ENCODE peak calls at places on chromosomes 4 and X, in five cellular contexts. M is K562, F is upper lobe of right lung, I is H9, W is tibial nerve. Y is an unnamed sample.

GRCh38 chrX:120428309-120428708 is 40.8 kb downstream of the LAMP2 start:
- DNase-seq in W (no peak), M (no peak), I (no peak), F (no peak), Y (no peak)

GRCh38 chr4:5912614-5913019 is 19.7 kb upstream of the CRMP1 start:
- DNase-seq in W (no peak), I (peak; percentile 57), F (no peak), M (no peak), Y (no peak)

GRCh38 chr4:170949084-170949483 is 859.3 kb upstream of the AADAT start:
- DNase-seq in W (no peak), F (no peak), I (no peak), M (no peak), Y (no peak)

GRCh38 chr4:184039963-184040383 is 134.9 kb downstream of the STOX2 start:
- DNase-seq in W (no peak), M (no peak), I (no peak), F (peak; percentile 68), Y (no peak)

GRCh38 chr4:165537028-165537648 is 158.3 kb downstream of the CPE start:
- DNase-seq in W (peak; percentile 16), I (no peak), F (no peak), M (peak; percentile 46), Y (no peak)

GRCh38 chr4:56130609-56131150 is 181.9 kb downstream of the CEP135 start:
- DNase-seq in I (no peak), F (no peak), M (no peak), W (no peak), Y (no peak)

GRCh38 chrX:130024127-130024526 is 41.7 kb downstream of the BCORL1 start:
- DNase-seq in I (peak; percentile 91), F (peak; percentile 86), W (peak; percentile 70), M (peak; percentile 91), Y (peak; percentile 86)

GRCh38 chr4:110292994-110293744 is 94.8 kb upstream of the ELOVL6 start:
- DNase-seq in W (no peak), F (no peak), M (no peak), I (no peak), Y (no peak)

GRCh38 chr4:76772498-76773106 is 125.3 kb downstream of the SOWAHB start:
- DNase-seq in F (no peak), M (peak; percentile 38), I (no peak), W (no peak), Y (no peak)

GRCh38 chr4:74588350-74588749 is 143.4 kb downstream of the AREG start:
- DNase-seq in M (no peak), F (no peak), I (no peak), W (no peak), Y (no peak)

GRCh38 chr4:118918388-118918787 is 29.7 kb downstream of the SYNPO2 start:
- DNase-seq in M (no peak), F (no peak), W (no peak), I (no peak), Y (no peak)

GRCh38 chrX:136752796-136753195 is 27.9 kb downstream of the ARHGEF6 start:
- DNase-seq in I (no peak), M (no peak), F (no peak), W (no peak), Y (no peak)

GRCh38 chr4:53346920-53347852 is 18.7 kb downstream of the SCFD2 start:
- DNase-seq in W (no peak), M (no peak), I (no peak), F (no peak), Y (no peak)

GRCh38 chrX:39050427-39050826 is 249.2 kb downstream of the MID1IP1 start:
- DNase-seq in M (no peak), F (no peak), W (no peak), I (no peak), Y (no peak)

GRCh38 chr4:42488554-42488953 is 91.3 kb downstream of the SHISA3 start:
- DNase-seq in I (no peak), W (no peak), M (no peak), F (no peak), Y (no peak)

GRCh38 chrX:119062750-119063374 is 9.9 kb upstream of the CT47C1 start:
- DNase-seq in M (no peak), F (no peak), W (no peak), I (no peak), Y (no peak)

GRCh38 chr4:133137571-133137970 is 11.5 kb upstream of the PCDH10 start:
- DNase-seq in W (no peak), F (no peak), M (no peak), I (no peak), Y (no peak)

GRCh38 chr4:78889955-78890354 is 49.3 kb downstream of the PAQR3 start:
- DNase-seq in M (no peak), W (no peak), F (no peak), I (no peak), Y (no peak)

GRCh38 chrX:100098660-100099375 is 311.3 kb downstream of the PCDH19 start:
- DNase-seq in M (no peak), F (no peak), W (no peak), I (no peak), Y (no peak)

GRCh38 chr4:169039271-169039954 is 29.4 kb upstream of the CBR4 start:
- DNase-seq in F (no peak), M (no peak), I (no peak), W (no peak), Y (no peak)

GRCh38 chr4:152454398-152455011 is 81.4 kb downstream of the FBXW7 start:
- DNase-seq in W (no peak), I (no peak), F (no peak), M (no peak), Y (no peak)

GRCh38 chrX:131633285-131633917 is 89.5 kb downstream of the OR13H1 start:
- DNase-seq in I (peak; percentile 60), M (peak; percentile 55), F (no peak), W (peak; percentile 42), Y (peak; percentile 28)

GRCh38 chr4:88728146-88728545 is 30.5 kb upstream of the NAP1L5 start:
- DNase-seq in W (no peak), I (no peak), F (no peak), M (no peak), Y (no peak)

GRCh38 chrX:111597967-111598366 is 83.0 kb upstream of the ALG13 start:
- DNase-seq in F (no peak), I (no peak), W (no peak), M (peak; percentile 4), Y (no peak)

GRCh38 chr4:139988863-139989765 is 164.9 kb downstream of the MAML3 start:
- DNase-seq in W (peak; percentile 38), F (no peak), I (peak; percentile 36), M (no peak), Y (no peak)

GRCh38 chr4:139918591-139918990 is 235.4 kb downstream of the MAML3 start:
- DNase-seq in F (no peak), W (no peak), I (no peak), M (no peak), Y (no peak)

GRCh38 chr4:163915896-163916295 is 421.4 kb downstream of the TMA16 start:
- DNase-seq in W (no peak), I (no peak), M (no peak), F (no peak), Y (no peak)

GRCh38 chr4:108637856-108638255 is 12.5 kb upstream of the OSTC start:
- DNase-seq in M (no peak), I (no peak), F (no peak), W (no peak), Y (no peak)

GRCh38 chr4:165541773-165542459 is 163.1 kb downstream of the CPE start:
- DNase-seq in I (no peak), F (no peak), M (peak; percentile 10), W (no peak), Y (no peak)

GRCh38 chr4:6472008-6472386 is 417 bp downstream of the PPP2R2C start:
- DNase-seq in I (peak; percentile 28), F (no peak), W (no peak), M (no peak), Y (no peak)

GRCh38 chr4:24226667-24227066 is 336.8 kb upstream of the PPARGC1A start:
- DNase-seq in M (no peak), F (no peak), W (no peak), I (no peak), Y (no peak)

GRCh38 chr4:157115613-157116340 is 39.8 kb downstream of the GLRB start:
- DNase-seq in F (no peak), M (no peak), I (no peak), W (no peak), Y (no peak)

GRCh38 chr4:61428950-61429349 is 228.8 kb downstream of the ADGRL3 start:
- DNase-seq in M (no peak), W (no peak), F (no peak), I (no peak), Y (no peak)

DNA sequence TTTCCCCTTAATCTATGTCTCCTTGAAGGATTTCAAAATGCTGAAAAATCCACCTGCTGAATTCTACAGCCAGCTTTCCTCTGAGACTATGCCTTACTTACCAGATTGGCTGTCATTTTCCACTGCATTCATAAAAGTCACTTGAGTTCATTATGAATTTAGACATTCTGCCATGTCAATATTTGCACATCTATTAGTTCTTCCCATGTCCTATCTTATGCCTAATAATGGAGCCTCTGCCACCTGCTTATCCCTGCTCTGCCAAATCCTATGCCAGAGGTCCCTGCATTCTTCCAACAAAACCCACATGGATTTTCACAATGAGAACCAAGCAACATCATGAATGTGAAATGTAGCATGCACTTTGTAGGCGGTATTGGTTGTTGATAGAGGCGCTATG is 42.6 kb downstream of the GASK1B start:
- DNase-seq in I (no peak), W (no peak), M (no peak), F (no peak), Y (no peak)
- H3K4me1 ChIP-seq in I (no peaks in the 10 kb centered on the region), W (peaks cover 36% of the 10 kb centered on the region), M (no peaks in the 10 kb centered on the region), F (no peaks in the 10 kb centered on the region), Y (no peaks in the 10 kb centered on the region)

DNA sequence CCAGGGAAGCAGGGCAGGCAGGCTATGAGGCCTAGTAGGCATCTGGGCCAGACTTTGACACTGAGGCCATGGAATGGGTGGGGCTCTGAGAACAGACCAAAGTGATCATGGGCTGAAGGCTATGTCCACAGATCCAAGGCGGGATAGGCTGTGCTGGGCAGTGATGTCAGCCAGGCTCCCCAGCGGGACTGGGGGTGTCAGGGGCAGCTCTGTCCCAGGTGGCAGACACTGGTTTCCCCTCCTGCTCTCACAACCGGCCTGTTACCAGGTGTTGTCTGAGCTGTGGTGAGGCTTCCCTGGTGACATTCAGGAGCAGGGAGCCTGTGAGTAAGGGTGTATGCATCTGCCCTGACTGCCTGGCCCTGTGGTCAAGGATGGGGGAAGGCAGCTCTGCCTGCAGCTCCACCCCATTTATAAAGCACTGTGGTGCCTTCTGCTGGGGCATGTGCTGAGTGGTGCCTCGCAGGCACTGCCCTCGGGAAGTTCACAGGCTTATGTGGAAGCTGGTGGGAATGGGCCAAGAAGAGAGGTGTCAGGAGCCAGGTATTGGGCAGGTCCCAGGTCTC is 2.9 kb downstream of the IL9R start:
- DNase-seq in W (no peak), M (peak; percentile 27), F (no peak), I (no peak), Y (no peak)
- H3K4me1 ChIP-seq in W (no peaks in the 10 kb centered on the region), M (peaks cover 35% of the 10 kb centered on the region), F (no peaks in the 10 kb centered on the region), I (no peaks in the 10 kb centered on the region), Y (peaks cover 5% of the 10 kb centered on the region)

DNA sequence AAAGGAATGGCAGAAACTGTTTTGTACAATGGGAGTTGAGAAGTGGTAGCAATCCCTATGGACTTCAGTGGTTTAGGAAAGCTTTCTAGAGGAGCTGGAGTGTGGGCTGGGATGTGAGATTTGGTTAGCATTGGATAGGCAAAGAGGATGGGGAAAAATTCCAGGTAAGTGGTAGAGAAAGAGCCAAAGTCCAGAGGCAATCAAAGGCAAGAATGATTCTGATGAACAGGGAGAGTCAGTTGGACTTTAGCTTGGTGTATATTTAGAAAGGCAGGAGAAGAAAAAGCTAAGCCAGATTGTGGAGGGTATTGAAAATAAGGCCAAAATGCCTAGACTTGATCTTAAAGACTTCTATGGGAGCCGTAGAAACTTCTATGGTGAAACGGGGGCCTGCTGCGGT is 3.7 kb upstream of the VSIG4 start:
- DNase-seq in I (no peak), W (no peak), F (no peak), M (no peak), Y (no peak)
- H3K4me1 ChIP-seq in I (no peaks in the 10 kb centered on the region), W (no peaks in the 10 kb centered on the region), F (no peaks in the 10 kb centered on the region), M (no peaks in the 10 kb centered on the region), Y (peaks cover 13% of the 10 kb centered on the region)

GRCh38 chrX:71992711-71993110 is 82.1 kb downstream of the NHSL2 start:
- DNase-seq in F (no peak), I (no peak), W (no peak), M (no peak), Y (peak; percentile 45)
- H3K4me1 ChIP-seq in F (no peaks in the 10 kb centered on the region), I (peaks cover 6% of the 10 kb centered on the region), W (peaks cover 25% of the 10 kb centered on the region), M (no peaks in the 10 kb centered on the region), Y (peaks cover 28% of the 10 kb centered on the region)

Y was measured in naive thymus-derived CD4-positive, alpha-beta T cell.